ENCODE peak calls at places on chromosomes 11 and 22, in five cellular contexts. One of them, this sample, is unnamed.

GRCh38 chr11:43557553-43558031 is 122.9 kb upstream of the HSD17B12 start:
- DNase-seq in brain microvascular endothelial cell: no peak
- DNase-seq in cardiac muscle cell: peak; percentile 68
- DNase-seq in heart right ventricle: no peak
- DNase-seq in neural progenitor cell: peak; percentile 74
- DNase-seq in this sample: no peak

GRCh38 chr11:73760066-73760679 is 701 bp downstream of the RAB6A start:
- DNase-seq in cardiac muscle cell: peak; percentile 34
- DNase-seq in neural progenitor cell: peak; percentile 55
- DNase-seq in heart right ventricle: peak; percentile 56
- DNase-seq in brain microvascular endothelial cell: no peak
- DNase-seq in this sample: peak; percentile 29

GRCh38 chr22:49540571-49541450 is 286.9 kb downstream of the BRD1 start:
- DNase-seq in cardiac muscle cell: no peak
- DNase-seq in heart right ventricle: no peak
- DNase-seq in brain microvascular endothelial cell: no peak
- DNase-seq in neural progenitor cell: no peak
- DNase-seq in this sample: no peak

GRCh38 chr11:92206441-92206840 is 18.2 kb upstream of the FAT3 start:
- DNase-seq in cardiac muscle cell: no peak
- DNase-seq in neural progenitor cell: no peak
- DNase-seq in heart right ventricle: no peak
- DNase-seq in brain microvascular endothelial cell: no peak
- DNase-seq in this sample: no peak

GRCh38 chr11:120883404-120884135 is 140.3 kb upstream of the TBCEL start:
- DNase-seq in heart right ventricle: peak; percentile 43
- DNase-seq in neural progenitor cell: peak; percentile 25
- DNase-seq in cardiac muscle cell: peak; percentile 54
- DNase-seq in brain microvascular endothelial cell: no peak
- DNase-seq in this sample: no peak

GRCh38 chr11:20933958-20934357 is 264.6 kb downstream of the NELL1 start:
- DNase-seq in heart right ventricle: no peak
- DNase-seq in brain microvascular endothelial cell: no peak
- DNase-seq in cardiac muscle cell: no peak
- DNase-seq in neural progenitor cell: no peak
- DNase-seq in this sample: no peak

GRCh38 chr11:12199231-12199948 is 89.0 kb downstream of the MICAL2 start:
- DNase-seq in cardiac muscle cell: peak; percentile 36
- DNase-seq in heart right ventricle: no peak
- DNase-seq in neural progenitor cell: no peak
- DNase-seq in brain microvascular endothelial cell: no peak
- DNase-seq in this sample: no peak

GRCh38 chr22:38697055-38697980 is 3.4 kb downstream of the JOSD1 start:
- DNase-seq in heart right ventricle: no peak
- DNase-seq in cardiac muscle cell: peak; percentile 25
- DNase-seq in neural progenitor cell: peak; percentile 9
- DNase-seq in brain microvascular endothelial cell: peak; percentile 61
- DNase-seq in this sample: no peak

GRCh38 chr11:7511405-7511804 is 2.4 kb upstream of the PPFIBP2 start:
- DNase-seq in heart right ventricle: peak; percentile 29
- DNase-seq in neural progenitor cell: no peak
- DNase-seq in cardiac muscle cell: no peak
- DNase-seq in brain microvascular endothelial cell: no peak
- DNase-seq in this sample: peak; percentile 94

GRCh38 chr11:32267679-32268187 is 167.6 kb downstream of the WT1 start:
- DNase-seq in neural progenitor cell: no peak
- DNase-seq in brain microvascular endothelial cell: no peak
- DNase-seq in cardiac muscle cell: no peak
- DNase-seq in heart right ventricle: no peak
- DNase-seq in this sample: no peak

GRCh38 chr11:45769960-45770359 is 35.0 kb upstream of the SLC35C1 start:
- DNase-seq in heart right ventricle: no peak
- DNase-seq in neural progenitor cell: no peak
- DNase-seq in brain microvascular endothelial cell: no peak
- DNase-seq in cardiac muscle cell: no peak
- DNase-seq in this sample: no peak

GRCh38 chr11:2137202-2138071 is 1.8 kb downstream of the IGF2 start:
- DNase-seq in neural progenitor cell: peak; percentile 92
- DNase-seq in cardiac muscle cell: peak; percentile 89
- DNase-seq in heart right ventricle: peak; percentile 72
- DNase-seq in brain microvascular endothelial cell: peak; percentile 62
- DNase-seq in this sample: peak; percentile 41

GRCh38 chr11:10669258-10670033 is 24.1 kb downstream of the IRAG1 start:
- DNase-seq in brain microvascular endothelial cell: peak; percentile 66
- DNase-seq in heart right ventricle: no peak
- DNase-seq in neural progenitor cell: no peak
- DNase-seq in cardiac muscle cell: no peak
- DNase-seq in this sample: no peak

GRCh38 chr11:17314232-17314547 is 37.4 kb upstream of the NCR3LG1 start:
- DNase-seq in neural progenitor cell: no peak
- DNase-seq in cardiac muscle cell: peak; percentile 13
- DNase-seq in brain microvascular endothelial cell: peak; percentile 58
- DNase-seq in heart right ventricle: no peak
- DNase-seq in this sample: no peak

GRCh38 chr11:134509381-134510068 is 97.5 kb upstream of the B3GAT1 start:
- DNase-seq in brain microvascular endothelial cell: no peak
- DNase-seq in neural progenitor cell: no peak
- DNase-seq in heart right ventricle: no peak
- DNase-seq in cardiac muscle cell: no peak
- DNase-seq in this sample: no peak

GRCh38 chr22:19113429-19113828 is 8.8 kb downstream of the DGCR2 start:
- DNase-seq in cardiac muscle cell: no peak
- DNase-seq in heart right ventricle: no peak
- DNase-seq in neural progenitor cell: no peak
- DNase-seq in brain microvascular endothelial cell: no peak
- DNase-seq in this sample: peak; percentile 5

GRCh38 chr11:111776398-111777093 is 10.4 kb upstream of the PPP2R1B start:
- DNase-seq in brain microvascular endothelial cell: no peak
- DNase-seq in heart right ventricle: no peak
- DNase-seq in cardiac muscle cell: no peak
- DNase-seq in neural progenitor cell: no peak
- DNase-seq in this sample: no peak

This sample was measured in gastrocnemius medialis.